ENCODE peak calls at places on chromosomes 16 and 17, in eight cellular contexts. One of them, this sample, is unnamed.

GRCh38 chr17:66474810-66475497 is 172.5 kb downstream of the PRKCA start:
- DNase-seq in Peyer's patch: no peak
- DNase-seq in transverse colon: no peak
- DNase-seq in esophagus squamous epithelium: no peak
- DNase-seq in heart left ventricle: no peak
- DNase-seq in testis: no peak
- DNase-seq in lower leg skin: no peak
- DNase-seq in GM12891: no peak
- DNase-seq in this sample: no peak

GRCh38 chr17:56426901-56427300 is 166.6 kb upstream of the NOG start:
- DNase-seq in Peyer's patch: no peak
- DNase-seq in transverse colon: no peak
- DNase-seq in esophagus squamous epithelium: no peak
- DNase-seq in heart left ventricle: no peak
- DNase-seq in testis: no peak
- DNase-seq in lower leg skin: no peak
- DNase-seq in GM12891: no peak
- DNase-seq in this sample: no peak

GRCh38 chr16:66904428-66904845 is 14.2 kb downstream of the CDH16 start:
- DNase-seq in Peyer's patch: peak
- DNase-seq in transverse colon: no peak
- DNase-seq in esophagus squamous epithelium: no peak
- DNase-seq in heart left ventricle: no peak
- DNase-seq in testis: no peak
- DNase-seq in lower leg skin: no peak
- DNase-seq in GM12891: peak
- DNase-seq in this sample: no peak

GRCh38 chr16:79902351-79902750 is 301.8 kb upstream of the MAF start:
- DNase-seq in Peyer's patch: no peak
- DNase-seq in transverse colon: no peak
- DNase-seq in esophagus squamous epithelium: no peak
- DNase-seq in heart left ventricle: no peak
- DNase-seq in testis: no peak
- DNase-seq in lower leg skin: no peak
- DNase-seq in GM12891: no peak
- DNase-seq in this sample: no peak

GRCh38 chr17:13721705-13722104 is 120.0 kb upstream of the HS3ST3A1 start:
- DNase-seq in Peyer's patch: no peak
- DNase-seq in transverse colon: no peak
- DNase-seq in esophagus squamous epithelium: no peak
- DNase-seq in heart left ventricle: no peak
- DNase-seq in testis: no peak
- DNase-seq in lower leg skin: no peak
- DNase-seq in GM12891: no peak
- DNase-seq in this sample: no peak

GRCh38 chr17:39782481-39782880 is 44.7 kb downstream of the GRB7 start:
- DNase-seq in Peyer's patch: no peak
- DNase-seq in transverse colon: no peak
- DNase-seq in esophagus squamous epithelium: no peak
- DNase-seq in heart left ventricle: no peak
- DNase-seq in testis: no peak
- DNase-seq in lower leg skin: no peak
- DNase-seq in GM12891: no peak
- DNase-seq in this sample: no peak

GRCh38 chr17:43563262-43564079 is 17.3 kb upstream of the ETV4 start:
- DNase-seq in Peyer's patch: no peak
- DNase-seq in transverse colon: no peak
- DNase-seq in esophagus squamous epithelium: no peak
- DNase-seq in heart left ventricle: no peak
- DNase-seq in testis: no peak
- DNase-seq in lower leg skin: no peak
- DNase-seq in GM12891: no peak
- DNase-seq in this sample: no peak

GRCh38 chr17:18259621-18260331 is 686 bp upstream of the MIEF2 start:
- DNase-seq in Peyer's patch: no peak
- DNase-seq in transverse colon: no peak
- DNase-seq in esophagus squamous epithelium: no peak
- DNase-seq in heart left ventricle: no peak
- DNase-seq in testis: no peak
- DNase-seq in lower leg skin: no peak
- DNase-seq in GM12891: no peak
- DNase-seq in this sample: peak

GRCh38 chr16:51150894-51151320 is at the start of gene SALL1:
- DNase-seq in Peyer's patch: no peak
- DNase-seq in transverse colon: no peak
- DNase-seq in esophagus squamous epithelium: no peak
- DNase-seq in heart left ventricle: no peak
- DNase-seq in testis: no peak
- DNase-seq in lower leg skin: no peak
- DNase-seq in GM12891: no peak
- DNase-seq in this sample: no peak
- TF ChIP-seq POLR2A in Peyer's patch: no peak
- TF ChIP-seq POLR2A in transverse colon: no peak
- TF ChIP-seq POLR2A in esophagus squamous epithelium: no peak
- TF ChIP-seq POLR2A in heart left ventricle: no peak
- TF ChIP-seq POLR2A in testis: no peak
- TF ChIP-seq POLR2A in lower leg skin: no peak
- TF ChIP-seq POLR2A in GM12891: no peak
- TF ChIP-seq POLR2A in this sample: no peak

GRCh38 chr16:50548659-50549560 is 714 bp downstream of the NKD1 start:
- DNase-seq in Peyer's patch: no peak
- DNase-seq in transverse colon: no peak
- DNase-seq in esophagus squamous epithelium: no peak
- DNase-seq in heart left ventricle: no peak
- DNase-seq in testis: no peak
- DNase-seq in lower leg skin: no peak
- DNase-seq in GM12891: peak
- DNase-seq in this sample: no peak

GRCh38 chr16:50547340-50547865 is 793 bp upstream of the NKD1 start:
- DNase-seq in Peyer's patch: peak
- DNase-seq in transverse colon: peak
- DNase-seq in esophagus squamous epithelium: no peak
- DNase-seq in heart left ventricle: peak
- DNase-seq in testis: peak
- DNase-seq in lower leg skin: no peak
- DNase-seq in GM12891: peak
- DNase-seq in this sample: no peak

GRCh38 chr16:50550035-50550434 is 1.8 kb downstream of the NKD1 start:
- DNase-seq in Peyer's patch: no peak
- DNase-seq in transverse colon: no peak
- DNase-seq in esophagus squamous epithelium: no peak
- DNase-seq in heart left ventricle: no peak
- DNase-seq in testis: peak
- DNase-seq in lower leg skin: no peak
- DNase-seq in GM12891: no peak
- DNase-seq in this sample: no peak

GRCh38 chr16:50549561-50549915 is 1.3 kb downstream of the NKD1 start:
- DNase-seq in Peyer's patch: no peak
- DNase-seq in transverse colon: no peak
- DNase-seq in esophagus squamous epithelium: no peak
- DNase-seq in heart left ventricle: no peak
- DNase-seq in testis: no peak
- DNase-seq in lower leg skin: no peak
- DNase-seq in GM12891: no peak
- DNase-seq in this sample: no peak

GRCh38 chr16:50547944-50548658 is at the start of gene NKD1:
- DNase-seq in Peyer's patch: peak
- DNase-seq in transverse colon: peak
- DNase-seq in esophagus squamous epithelium: no peak
- DNase-seq in heart left ventricle: peak
- DNase-seq in testis: peak
- DNase-seq in lower leg skin: peak
- DNase-seq in GM12891: peak
- DNase-seq in this sample: peak
- TF ChIP-seq POLR2A in Peyer's patch: no peak
- TF ChIP-seq POLR2A in transverse colon: no peak
- TF ChIP-seq POLR2A in esophagus squamous epithelium: peak
- TF ChIP-seq POLR2A in heart left ventricle: no peak
- TF ChIP-seq POLR2A in testis: no peak
- TF ChIP-seq POLR2A in lower leg skin: no peak
- TF ChIP-seq POLR2A in GM12891: no peak
- TF ChIP-seq POLR2A in this sample: peak

GRCh38 chr16:31201511-31202401 is 804 bp downstream of the PYCARD start:
- DNase-seq in Peyer's patch: peak
- DNase-seq in transverse colon: peak
- DNase-seq in esophagus squamous epithelium: no peak
- DNase-seq in heart left ventricle: peak
- DNase-seq in testis: no peak
- DNase-seq in lower leg skin: peak
- DNase-seq in GM12891: peak
- DNase-seq in this sample: no peak
- TF ChIP-seq POLR2A in Peyer's patch: peak
- TF ChIP-seq POLR2A in transverse colon: peak
- TF ChIP-seq POLR2A in esophagus squamous epithelium: peak
- TF ChIP-seq POLR2A in heart left ventricle: no peak
- TF ChIP-seq POLR2A in testis: no peak
- TF ChIP-seq POLR2A in lower leg skin: no peak
- TF ChIP-seq POLR2A in GM12891: no peak
- TF ChIP-seq POLR2A in this sample: no peak

GRCh38 chr16:57734925-57735754 is 430 bp upstream of the KATNB1 start:
- DNase-seq in Peyer's patch: peak
- DNase-seq in transverse colon: peak
- DNase-seq in esophagus squamous epithelium: peak
- DNase-seq in heart left ventricle: peak
- DNase-seq in testis: peak
- DNase-seq in lower leg skin: peak
- DNase-seq in GM12891: peak
- DNase-seq in this sample: peak
- TF ChIP-seq POLR2A in Peyer's patch: no peak
- TF ChIP-seq POLR2A in transverse colon: peak
- TF ChIP-seq POLR2A in esophagus squamous epithelium: no peak
- TF ChIP-seq POLR2A in heart left ventricle: no peak
- TF ChIP-seq POLR2A in testis: no peak
- TF ChIP-seq POLR2A in lower leg skin: no peak
- TF ChIP-seq POLR2A in GM12891: peak
- TF ChIP-seq POLR2A in this sample: peak

DNA sequence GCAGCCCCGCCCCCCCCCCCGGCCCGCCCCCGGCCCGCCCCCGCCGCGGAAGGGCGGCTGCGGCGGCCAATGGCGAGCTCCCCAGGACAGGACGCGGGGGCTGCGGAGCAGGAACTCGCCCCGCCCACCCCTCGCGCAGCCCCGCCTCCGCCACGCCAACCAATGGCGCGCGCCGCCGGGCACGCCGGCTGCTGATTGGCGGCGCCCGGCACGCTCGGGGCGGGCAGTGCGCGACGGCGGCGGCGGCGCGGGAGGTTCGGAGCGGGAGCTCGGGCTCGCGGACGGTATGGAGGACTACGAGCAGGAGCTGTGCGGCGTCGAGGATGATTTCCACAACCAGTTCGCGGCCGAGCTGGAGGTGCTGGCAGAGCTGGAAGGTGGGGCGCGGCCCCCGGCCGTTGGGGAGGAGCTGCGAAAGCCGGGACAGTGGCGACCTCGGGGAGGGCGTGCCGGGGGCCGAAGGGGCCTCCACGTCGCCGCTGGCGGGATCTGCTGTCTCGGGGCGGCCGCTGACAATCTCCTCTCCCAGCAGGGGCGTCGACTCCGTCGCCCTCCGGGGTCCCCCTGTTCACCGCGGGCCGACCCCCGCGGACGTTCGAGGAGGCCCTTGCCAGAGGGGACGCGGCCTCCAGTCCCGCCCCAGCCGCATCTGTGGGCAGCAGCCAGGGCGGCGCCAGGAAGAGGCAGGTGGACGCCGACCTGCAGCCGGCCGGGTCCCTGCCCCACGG is at the start of gene CHTF18:
- DNase-seq in Peyer's patch: peak
- DNase-seq in transverse colon: peak
- DNase-seq in esophagus squamous epithelium: peak
- DNase-seq in heart left ventricle: peak
- DNase-seq in testis: peak
- DNase-seq in lower leg skin: peak
- DNase-seq in GM12891: peak
- DNase-seq in this sample: peak
- TF ChIP-seq POLR2A in Peyer's patch: no peak
- TF ChIP-seq POLR2A in transverse colon: no peak
- TF ChIP-seq POLR2A in esophagus squamous epithelium: no peak
- TF ChIP-seq POLR2A in heart left ventricle: no peak
- TF ChIP-seq POLR2A in testis: no peak
- TF ChIP-seq POLR2A in lower leg skin: no peak
- TF ChIP-seq POLR2A in GM12891: no peak
- TF ChIP-seq POLR2A in this sample: peak

GRCh38 chr16:10964891-10965326 is 20.5 kb downstream of the CLEC16A start:
- DNase-seq in Peyer's patch: no peak
- DNase-seq in transverse colon: no peak
- DNase-seq in esophagus squamous epithelium: no peak
- DNase-seq in heart left ventricle: no peak
- DNase-seq in testis: no peak
- DNase-seq in lower leg skin: no peak
- DNase-seq in GM12891: no peak
- DNase-seq in this sample: no peak

GRCh38 chr16:10967981-10968380 is 23.6 kb downstream of the CLEC16A start:
- DNase-seq in Peyer's patch: no peak
- DNase-seq in transverse colon: no peak
- DNase-seq in esophagus squamous epithelium: no peak
- DNase-seq in heart left ventricle: no peak
- DNase-seq in testis: peak
- DNase-seq in lower leg skin: no peak
- DNase-seq in GM12891: no peak
- DNase-seq in this sample: no peak

GRCh38 chr16:10964039-10964890 is 19.9 kb downstream of the CLEC16A start:
- DNase-seq in Peyer's patch: peak
- DNase-seq in transverse colon: peak
- DNase-seq in esophagus squamous epithelium: no peak
- DNase-seq in heart left ventricle: peak
- DNase-seq in testis: peak
- DNase-seq in lower leg skin: peak
- DNase-seq in GM12891: no peak
- DNase-seq in this sample: peak

GRCh38 chr16:10965440-10966039 is 21.2 kb downstream of the CLEC16A start:
- DNase-seq in Peyer's patch: no peak
- DNase-seq in transverse colon: no peak
- DNase-seq in esophagus squamous epithelium: no peak
- DNase-seq in heart left ventricle: no peak
- DNase-seq in testis: no peak
- DNase-seq in lower leg skin: no peak
- DNase-seq in GM12891: no peak
- DNase-seq in this sample: no peak

GRCh38 chr16:10966129-10966528 is 21.8 kb downstream of the CLEC16A start:
- DNase-seq in Peyer's patch: no peak
- DNase-seq in transverse colon: no peak
- DNase-seq in esophagus squamous epithelium: no peak
- DNase-seq in heart left ventricle: no peak
- DNase-seq in testis: no peak
- DNase-seq in lower leg skin: no peak
- DNase-seq in GM12891: no peak
- DNase-seq in this sample: no peak
- TF ChIP-seq POLR2A in Peyer's patch: no peak
- TF ChIP-seq POLR2A in transverse colon: no peak
- TF ChIP-seq POLR2A in esophagus squamous epithelium: no peak
- TF ChIP-seq POLR2A in heart left ventricle: no peak
- TF ChIP-seq POLR2A in testis: no peak
- TF ChIP-seq POLR2A in lower leg skin: no peak
- TF ChIP-seq POLR2A in GM12891: no peak
- TF ChIP-seq POLR2A in this sample: no peak

DNA sequence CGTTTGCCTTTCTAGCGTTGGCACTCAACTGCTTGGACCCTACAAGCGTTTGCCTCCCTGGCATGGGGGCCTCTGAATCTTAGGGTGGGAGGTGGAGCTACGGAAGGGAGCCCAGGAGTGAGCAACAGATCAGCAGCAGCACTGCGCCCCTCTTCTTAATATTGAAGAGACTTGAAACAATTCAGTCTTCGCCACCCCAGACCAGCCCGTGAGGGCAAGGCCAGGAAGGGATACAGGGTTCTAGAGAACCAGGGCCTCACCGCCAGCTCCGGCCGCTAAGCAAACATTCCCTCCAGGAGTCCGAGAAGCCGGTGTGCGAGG is 1.5 kb upstream of the GPRC5C start:
- DNase-seq in Peyer's patch: peak
- DNase-seq in transverse colon: no peak
- DNase-seq in esophagus squamous epithelium: no peak
- DNase-seq in heart left ventricle: no peak
- DNase-seq in testis: no peak
- DNase-seq in lower leg skin: no peak
- DNase-seq in GM12891: no peak
- DNase-seq in this sample: no peak
- TF ChIP-seq POLR2A in Peyer's patch: peak
- TF ChIP-seq POLR2A in transverse colon: no peak
- TF ChIP-seq POLR2A in esophagus squamous epithelium: no peak
- TF ChIP-seq POLR2A in heart left ventricle: no peak
- TF ChIP-seq POLR2A in testis: no peak
- TF ChIP-seq POLR2A in lower leg skin: no peak
- TF ChIP-seq POLR2A in GM12891: no peak
- TF ChIP-seq POLR2A in this sample: no peak

This sample was measured in H54.